ENCODE peak calls at places on chromosomes 12 and 14, in eight cellular contexts. L is effector memory CD4-positive, alpha-beta T cell; J is tibial artery; D is fibroblast of lung; U is Panc1; F is uterus; C is A549; K is heart left ventricle. O is an unnamed sample. For H3K9me3, the result is how much of the 10 kb centered on the place peaks cover.

GRCh38 chr12:52070243-52070925 is 606 bp downstream of the ATG101 start:
- DNase-seq in F (no peak), L (no peak), D (no peak), C (no peak), U (no peak), K (no peak), J (no peak), O (no peak)

GRCh38 chr12:55700255-55701018 is 7.3 kb downstream of the ITGA7 start:
- DNase-seq in D (no peak), L (no peak), J (no peak), F (no peak), K (peak), C (no peak), U (no peak), O (no peak)

GRCh38 chr14:22981090-22982012 is 1.0 kb downstream of the AJUBA start:
- DNase-seq in K (no peak), J (no peak), U (no peak), F (no peak), D (peak), C (peak), L (no peak), O (no peak)

GRCh38 chr14:77761205-77761931 is 412 bp upstream of the SNW1 start:
- DNase-seq in D (peak), L (no peak), U (peak), F (peak), J (peak), K (peak), C (peak), O (no peak)

GRCh38 chr14:102442241-102443211 is 67.0 kb downstream of the ANKRD9 start:
- DNase-seq in L (no peak), J (no peak), D (no peak), C (no peak), F (no peak), U (no peak), K (no peak), O (no peak)

GRCh38 chr12:96397756-96398421 is 2.4 kb downstream of the CDK17 start:
- DNase-seq in U (no peak), F (no peak), L (no peak), D (peak), J (no peak), C (no peak), K (no peak), O (no peak)

GRCh38 chr12:48000878-48001321 is 3.4 kb downstream of the COL2A1 start:
- DNase-seq in J (no peak), C (peak), K (peak), L (no peak), D (peak), U (no peak), F (no peak), O (no peak)

GRCh38 chr14:92783813-92784431 is 10.2 kb upstream of the GOLGA5 start:
- DNase-seq in K (peak), D (peak), F (peak), J (peak), U (peak), C (peak), L (no peak), O (peak)

GRCh38 chr14:52835122-52835903 is 43.9 kb upstream of the GNPNAT1 start:
- DNase-seq in J (no peak), F (no peak), C (peak), U (no peak), L (no peak), D (peak), K (no peak), O (no peak)

GRCh38 chr12:73161970-73162369 is 889.8 kb downstream of the TRHDE start:
- DNase-seq in C (no peak), U (no peak), J (no peak), D (no peak), F (no peak), K (no peak), L (no peak), O (no peak)
- H3K9me3 ChIP-seq in C (under half), U (under half), J (under half), D (under half), F (under half), K (under half), L (under half), O (under half)

GRCh38 chr12:86826051-86826450 is 569.9 kb upstream of the MGAT4C start:
- DNase-seq in K (no peak), U (no peak), D (no peak), J (no peak), C (no peak), F (no peak), L (no peak), O (no peak)
- H3K9me3 ChIP-seq in K (under half), U (under half), D (under half), J (under half), C (under half), F (under half), L (under half), O (under half)

DNA sequence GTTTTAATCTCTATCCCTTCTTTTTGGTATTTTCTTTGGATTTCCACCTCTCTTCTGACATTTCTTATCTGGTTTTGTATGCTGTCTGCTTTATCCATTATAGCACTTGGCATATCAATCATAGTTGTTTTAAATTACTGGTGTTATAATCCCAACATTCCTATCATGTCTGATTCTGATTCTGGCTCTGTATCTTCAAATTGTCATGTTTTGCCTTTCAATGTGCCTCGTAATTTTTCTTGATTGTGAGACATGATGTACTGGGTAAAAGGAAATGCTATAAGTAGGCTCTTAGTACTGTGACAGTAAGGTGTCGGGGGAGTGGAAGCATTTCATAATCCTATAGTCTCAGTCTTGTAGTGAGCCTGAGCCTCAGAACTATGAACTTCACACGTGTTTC is 729.3 kb upstream of the NOVA1 start:
- DNase-seq in F (no peak), J (no peak), C (no peak), U (no peak), K (no peak), L (no peak), D (no peak), O (no peak)
- H3K9me3 ChIP-seq in F (under half), J (under half), C (under half), U (under half), K (under half), L (under half), D (under half), O (under half)

DNA sequence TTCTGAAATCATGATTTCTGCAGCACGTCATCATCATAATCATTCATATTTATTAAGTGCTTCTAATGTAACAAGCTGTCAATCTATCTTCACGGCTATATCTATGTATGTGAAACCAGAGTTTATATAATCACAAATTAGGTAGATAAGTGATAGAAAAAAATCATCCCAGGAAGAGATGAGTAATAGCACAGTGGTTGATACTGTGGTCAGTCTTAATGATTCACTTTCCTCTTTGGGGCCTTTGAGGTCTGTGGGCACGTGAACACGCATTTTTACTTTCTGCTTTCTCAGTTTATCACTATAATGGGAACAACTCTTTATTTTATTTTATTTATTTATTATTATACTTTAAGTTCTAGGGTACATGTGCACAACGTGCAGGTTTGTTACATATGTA is 265.9 kb upstream of the NOVA1 start:
- DNase-seq in J (no peak), D (peak), L (no peak), K (no peak), F (no peak), U (no peak), C (no peak), O (no peak)
- H3K9me3 ChIP-seq in J (under half), D (under half), L (under half), K (under half), F (under half), U (under half), C (under half), O (under half)

O was measured in T-helper 17 cell.